ENCODE peak calls at places on chromosomes 1 and 21, in six cellular contexts. U, D, E, A, B and C are unnamed samples.

GRCh38 chr1:110515041-110515440 is 3.9 kb downstream of the KCNA10 start:
- DNase-seq in D (no peak), E (no peak), U (no peak), A (no peak), B (no peak), C (no peak)

GRCh38 chr1:152029144-152029936 is 7.5 kb downstream of the S100A11 start:
- DNase-seq in B (peak; percentile 60), A (no peak), U (peak; percentile 14), E (no peak), D (no peak), C (no peak)

GRCh38 chr1:39542924-39543323 is 33.7 kb downstream of the PABPC4 start:
- DNase-seq in E (no peak), D (no peak), A (no peak), B (no peak), U (no peak), C (no peak)

GRCh38 chr1:54407957-54408700 is 1.9 kb upstream of the SSBP3 start:
- DNase-seq in D (no peak), E (no peak), U (peak; percentile 91), A (peak; percentile 60), B (no peak), C (peak; percentile 44)

GRCh38 chr1:182726941-182727340 is 42.6 kb upstream of the RGS8 start:
- DNase-seq in E (no peak), D (no peak), B (no peak), A (no peak), U (peak; percentile 53), C (no peak)

GRCh38 chr1:2326524-2326923 is 64.8 kb downstream of the MORN1 start:
- DNase-seq in B (no peak), U (no peak), E (no peak), D (no peak), A (no peak), C (no peak)

GRCh38 chr1:241603626-241604337 is 36.4 kb downstream of the CHML start:
- DNase-seq in E (no peak), A (no peak), U (peak; percentile 82), D (no peak), B (no peak), C (no peak)

GRCh38 chr1:32933742-32934322 is 30.8 kb downstream of the RNF19B start:
- DNase-seq in B (no peak), E (no peak), U (peak; percentile 59), D (peak; percentile 85), A (peak; percentile 4), C (no peak)

GRCh38 chr21:30988706-30989105 is 49.6 kb downstream of the KRTAP19-8 start:
- DNase-seq in E (no peak), D (no peak), B (no peak), U (no peak), A (no peak), C (no peak)

GRCh38 chr1:37954316-37954971 is 7.6 kb upstream of the INPP5B start:
- DNase-seq in E (no peak), D (no peak), B (no peak), U (no peak), A (peak; percentile 57), C (no peak)

GRCh38 chr1:77084457-77084856 is 134.8 kb downstream of the PIGK start:
- DNase-seq in B (no peak), D (no peak), E (no peak), A (no peak), U (no peak), C (no peak)

GRCh38 chr21:45868488-45868887 is 113.1 kb upstream of the COL6A1 start:
- DNase-seq in U (no peak), E (no peak), B (no peak), A (no peak), D (no peak), C (peak; percentile 19)

GRCh38 chr1:89607888-89608626 is 24.9 kb upstream of the LRRC8C start:
- DNase-seq in B (no peak), A (no peak), U (peak; percentile 53), D (no peak), E (no peak), C (no peak)

GRCh38 chr1:231319080-231319479 is 18.6 kb downstream of the EXOC8 start:
- DNase-seq in U (no peak), A (no peak), E (no peak), B (no peak), D (no peak), C (no peak)

GRCh38 chr1:228171221-228171891 is 5.8 kb downstream of the IBA57 start:
- DNase-seq in U (no peak), A (no peak), D (no peak), E (no peak), B (no peak), C (peak; percentile 16)

GRCh38 chr1:155529109-155529508 is 33.5 kb downstream of the ASH1L start:
- DNase-seq in B (no peak), A (no peak), U (peak; percentile 31), E (no peak), D (no peak), C (no peak)

GRCh38 chr1:39196244-39197215 is 8.0 kb upstream of the MACF1 start:
- DNase-seq in B (peak; percentile 84), D (no peak), A (no peak), U (peak; percentile 79), E (no peak), C (no peak)

GRCh38 chr1:11875094-11875493 is 16.3 kb upstream of the NPPB start:
- DNase-seq in B (no peak), A (no peak), D (no peak), U (no peak), E (no peak), C (no peak)

GRCh38 chr1:159705251-159705910 is 9.0 kb downstream of the CRP start:
- DNase-seq in E (no peak), B (no peak), U (no peak), D (no peak), A (no peak), C (no peak)

GRCh38 chr1:101107496-101108115 is 82.0 kb upstream of the DPH5 start:
- DNase-seq in A (no peak), U (no peak), E (no peak), B (no peak), D (no peak), C (no peak)

GRCh38 chr21:46500224-46500861 is 41.7 kb downstream of the DIP2A start:
- DNase-seq in E (no peak), B (no peak), U (peak; percentile 44), D (peak; percentile 13), A (no peak), C (no peak)

GRCh38 chr21:42807938-42808613 is 71.3 kb downstream of the WDR4 start:
- DNase-seq in B (no peak), A (no peak), U (no peak), D (no peak), E (no peak), C (no peak)

GRCh38 chr1:111507411-111508201 is 4.2 kb upstream of the ADORA3 start:
- DNase-seq in D (peak; percentile 85), B (peak; percentile 67), E (peak; percentile 31), U (peak; percentile 50), A (peak; percentile 81), C (peak; percentile 78)

GRCh38 chr1:245715291-245715701 is 560.5 kb downstream of the KIF26B start:
- DNase-seq in A (no peak), D (no peak), B (no peak), U (peak; percentile 75), E (no peak), C (no peak)

GRCh38 chr1:66282343-66282852 is 251.6 kb upstream of the SGIP1 start:
- DNase-seq in D (no peak), U (peak; percentile 91), A (no peak), B (no peak), E (no peak), C (no peak)

GRCh38 chr1:214214851-214215250 is 66.1 kb upstream of the SMYD2 start:
- DNase-seq in U (no peak), B (no peak), A (no peak), E (no peak), D (no peak), C (no peak)

GRCh38 chr1:167687919-167688519 is 33.8 kb upstream of the MPZL1 start:
- DNase-seq in D (peak; percentile 88), A (peak; percentile 84), U (peak; percentile 58), E (no peak), B (peak; percentile 82), C (peak; percentile 74)

GRCh38 chr1:95716097-95716496 is 482.1 kb downstream of the RWDD3 start:
- DNase-seq in A (no peak), U (no peak), B (no peak), E (no peak), D (no peak), C (no peak)

GRCh38 chr1:203682401-203683383 is 56.1 kb downstream of the ATP2B4 start:
- DNase-seq in B (peak; percentile 34), U (no peak), D (no peak), E (no peak), A (no peak), C (no peak)

GRCh38 chr1:12057382-12057781 is 5.7 kb upstream of the TNFRSF8 start:
- DNase-seq in D (no peak), A (no peak), B (no peak), E (no peak), U (no peak), C (no peak)

GRCh38 chr1:93448292-93448982 is 519 bp downstream of the FNBP1L start:
- DNase-seq in E (no peak), D (peak; percentile 81), A (peak; percentile 90), B (peak; percentile 52), U (peak; percentile 31), C (peak; percentile 62)

GRCh38 chr1:231242516-231243198 is 1.6 kb downstream of the GNPAT start:
- DNase-seq in D (no peak), B (no peak), E (no peak), A (no peak), U (peak; percentile 24), C (no peak)

GRCh38 chr1:222455188-222455879 is 92.6 kb downstream of the HHIPL2 start:
- DNase-seq in U (peak; percentile 75), D (peak; percentile 90), E (peak; percentile 16), A (peak; percentile 82), B (peak; percentile 75), C (peak; percentile 86)
- TF ChIP-seq CTCF in U (peak; percentile 96), D (peak; percentile 98), E (peak; percentile 90), A (peak; percentile 97), B (peak; percentile 96), C (peak; percentile 78)

GRCh38 chr1:224933584-224933983 is 4.1 kb downstream of the DNAH14 start:
- DNase-seq in B (no peak), A (no peak), E (no peak), D (no peak), U (no peak), C (no peak)
- H3K9me3 ChIP-seq in B (peaks cover 24% of the 10 kb centered on the region), A (peaks cover 52% of the 10 kb centered on the region), E (no peaks in the 10 kb centered on the region), D (peaks cover 44% of the 10 kb centered on the region), U (no peaks in the 10 kb centered on the region), C (no peaks in the 10 kb centered on the region)

GRCh38 chr1:116129537-116129936 is 18.3 kb downstream of the MAB21L3 start:
- DNase-seq in D (no peak), A (no peak), B (no peak), U (no peak), E (no peak), C (no peak)
- H3K4me3 ChIP-seq in D (no peak overlapping the region), A (no peak overlapping the region), B (no peak overlapping the region), U (no peak overlapping the region), E (no peak overlapping the region), C (no peak overlapping the region)

GRCh38 chr1:196423612-196424011 is 184.6 kb downstream of the KCNT2 start:
- DNase-seq in A (no peak), U (peak; percentile 45), D (no peak), B (no peak), E (no peak), C (no peak)

DNA sequence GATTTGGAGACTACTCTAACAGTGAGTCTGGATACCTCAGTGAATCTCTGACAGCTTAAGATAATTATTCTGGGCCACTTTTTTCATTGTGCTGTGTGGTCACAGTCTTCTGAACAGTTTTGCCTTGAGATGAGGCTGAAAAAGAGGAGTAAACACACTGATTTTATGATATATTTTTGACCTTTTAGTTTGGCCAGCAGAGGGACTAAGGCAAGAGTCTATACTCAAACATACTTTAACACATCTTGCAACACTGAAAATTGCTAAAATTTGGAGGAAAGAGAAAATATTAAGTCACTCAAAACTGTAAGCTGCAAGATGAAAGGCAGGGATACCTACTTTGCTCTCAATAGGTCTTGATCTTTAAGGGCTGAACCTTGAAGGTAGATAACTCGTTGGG is 182.7 kb downstream of the KCNT2 start:
- DNase-seq in A (no peak), B (no peak), E (no peak), D (no peak), U (no peak), C (no peak)
- TF ChIP-seq CTCF in A (no peak), B (peak; percentile 5), E (no peak), D (no peak), U (peak; percentile 13), C (no peak)